ENCODE peak calls at places on chromosome 19, in nine cellular contexts. L is fibroblast of mammary gland, Q is breast epithelium, Y is fibroblast of pulmonary artery, T is colonic mucosa, S is AG09309, K is lung, Z is glutamatergic neuron, P is Calu3. I is an unnamed sample.

GRCh38 chr19:42412661-42413076 is 14.5 kb downstream of the LIPE start:
- DNase-seq in K (no peak), L (no peak), P (no peak), Y (no peak), Q (no peak), Z (no peak), S (no peak), T (no peak), I (no peak)

GRCh38 chr19:4732680-4733114 is 9.1 kb upstream of the DPP9 start:
- DNase-seq in Z (peak), L (peak), P (peak), K (peak), S (no peak), T (peak), Y (peak), Q (no peak), I (peak)

GRCh38 chr19:46126086-46126485 is 1.6 kb upstream of the IGFL3 start:
- DNase-seq in K (no peak), P (no peak), L (peak), S (no peak), Y (no peak), Z (no peak), T (no peak), Q (no peak), I (no peak)

GRCh38 chr19:30675086-30675485 is 302.9 kb downstream of the ZNF536 start:
- DNase-seq in Y (no peak), K (no peak), L (no peak), T (no peak), Q (no peak), S (no peak), Z (no peak), P (no peak), I (no peak)

GRCh38 chr19:30109565-30109964 is 167.5 kb downstream of the URI1 start:
- DNase-seq in Y (no peak), P (no peak), S (no peak), L (no peak), K (no peak), T (no peak), Q (no peak), Z (no peak), I (no peak)

GRCh38 chr19:5038631-5039271 is 69.8 kb downstream of the KDM4B start:
- DNase-seq in Y (peak), P (no peak), K (no peak), T (no peak), Z (no peak), L (peak), S (no peak), Q (no peak), I (peak)

GRCh38 chr19:33273881-33274662 is 28.3 kb downstream of the CEBPA start:
- DNase-seq in Q (peak), T (peak), Z (peak), L (peak), K (peak), Y (peak), S (peak), P (peak), I (no peak)

GRCh38 chr19:57241181-57241580 is 749 bp downstream of the ZNF805 start:
- DNase-seq in Z (no peak), Y (peak), P (no peak), Q (no peak), L (peak), K (no peak), S (no peak), T (no peak), I (peak)

GRCh38 chr19:10744848-10745293 is 27.0 kb downstream of the DNM2 start:
- DNase-seq in P (no peak), Y (no peak), L (no peak), K (no peak), Z (no peak), T (peak), S (no peak), Q (no peak), I (no peak)

GRCh38 chr19:3054972-3055740 is 7.1 kb downstream of the TLE5 start:
- DNase-seq in T (no peak), Z (no peak), Q (no peak), L (no peak), P (peak), K (no peak), Y (no peak), S (no peak), I (no peak)

GRCh38 chr19:32372726-32373613 is 27.6 kb downstream of the ZNF507 start:
- DNase-seq in S (no peak), K (no peak), L (no peak), T (no peak), P (no peak), Y (peak), Z (no peak), Q (no peak), I (no peak)

GRCh38 chr19:13036366-13036976 is 41.2 kb downstream of the NFIX start:
- DNase-seq in Q (peak), L (peak), S (no peak), T (peak), K (peak), Y (peak), Z (no peak), P (peak), I (no peak)

GRCh38 chr19:1672038-1672768 is 19.8 kb upstream of the TCF3 start:
- DNase-seq in Q (no peak), Z (peak), L (peak), P (peak), Y (peak), S (no peak), T (peak), K (no peak), I (peak)

GRCh38 chr19:31270897-31271568 is 78.2 kb downstream of the TSHZ3 start:
- DNase-seq in P (no peak), K (no peak), Q (no peak), Z (no peak), S (peak), L (peak), T (no peak), Y (peak), I (no peak)

GRCh38 chr19:5125797-5126497 is 157.0 kb downstream of the KDM4B start:
- DNase-seq in Q (no peak), K (no peak), L (no peak), S (no peak), Z (no peak), P (no peak), Y (peak), T (no peak), I (no peak)

GRCh38 chr19:3146677-3147100 is 10.9 kb downstream of the GNA15 start:
- DNase-seq in L (no peak), S (no peak), Y (no peak), Q (no peak), K (peak), Z (peak), P (peak), T (peak), I (no peak)

GRCh38 chr19:10086904-10087256 is 763 bp downstream of the SHFL start:
- DNase-seq in T (no peak), Z (no peak), Q (no peak), L (no peak), K (no peak), Y (no peak), S (no peak), P (no peak), I (no peak)

GRCh38 chr19:1241417-1242095 is at the start of gene ATP5F1D:
- DNase-seq in Q (peak), K (peak), T (peak), Z (peak), P (peak), Y (peak), S (peak), L (peak), I (peak)

GRCh38 chr19:45340232-45340898 is at the start of gene KLC3:
- DNase-seq in Q (no peak), T (peak), Y (no peak), Z (no peak), P (peak), L (no peak), S (no peak), K (no peak), I (peak)

DNA sequence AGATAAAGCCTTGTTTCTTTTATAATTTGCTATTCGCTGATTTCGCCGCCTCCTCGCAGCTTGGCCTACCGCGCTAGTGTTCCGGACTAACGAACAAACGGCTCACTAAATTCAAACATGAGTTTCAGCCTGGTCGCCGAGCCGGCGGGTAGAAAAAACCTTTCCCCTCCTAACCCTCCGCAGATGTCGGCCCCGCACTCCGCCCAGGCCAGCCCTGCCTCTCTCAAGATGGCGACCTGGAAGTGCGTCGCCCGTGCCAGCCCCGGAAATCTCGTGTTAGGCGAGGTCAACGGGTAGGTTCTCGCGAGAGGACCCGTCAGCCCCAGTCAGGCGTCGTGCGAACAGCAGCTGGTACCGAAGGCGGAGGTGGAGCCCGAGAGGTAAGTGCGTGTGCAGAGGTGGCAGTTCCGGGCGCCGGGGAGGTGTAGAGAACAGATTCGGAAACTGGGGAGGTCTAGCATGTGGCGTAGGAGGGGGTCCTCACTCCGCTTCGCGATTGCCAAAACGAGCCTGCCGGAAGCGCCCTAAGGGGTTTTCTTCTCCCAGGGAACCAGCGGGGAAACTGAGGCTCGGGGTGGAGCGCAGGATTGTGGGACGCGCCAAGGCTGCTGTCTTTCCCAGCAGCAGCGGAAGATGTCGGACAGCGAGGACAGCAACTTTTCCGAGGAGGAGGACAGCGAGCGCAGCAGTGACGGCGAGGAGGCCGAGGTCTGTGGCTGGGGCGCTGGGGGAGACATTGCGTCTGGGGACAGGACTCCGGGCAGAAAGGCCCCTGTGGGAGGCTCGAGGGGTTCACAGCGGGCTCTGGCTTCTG is at the start of gene SUPT5H:
- DNase-seq in S (peak), T (peak), Z (peak), Q (peak), K (peak), Y (peak), L (peak), P (peak), I (peak)
- TF ChIP-seq CTCF in S (no peak), T (no peak), Z (no peak), Q (peak), K (no peak), Y (no peak), L (no peak), P (no peak), I (no peak)

GRCh38 chr19:35959040-35959967 is 23.1 kb downstream of the LRFN3 start:
- DNase-seq in P (no peak), S (no peak), Z (peak), T (no peak), L (no peak), Y (no peak), K (no peak), Q (no peak), I (peak)
- TF ChIP-seq CTCF in P (no peak), S (peak), Z (peak), T (no peak), L (no peak), Y (no peak), K (no peak), Q (no peak), I (peak)

GRCh38 chr19:6458695-6459355 is 767 bp downstream of the SLC25A23 start:
- DNase-seq in P (peak), Y (no peak), L (no peak), K (no peak), T (peak), Q (no peak), S (no peak), Z (no peak), I (no peak)
- TF ChIP-seq CTCF in P (no peak), Y (no peak), L (no peak), K (no peak), T (no peak), Q (no peak), S (no peak), Z (no peak), I (no peak)

GRCh38 chr19:23436944-23437343 is 41.7 kb upstream of the ZNF91 start:
- DNase-seq in L (peak), Q (no peak), S (no peak), T (no peak), Z (no peak), P (no peak), Y (no peak), K (no peak), I (no peak)
- TF ChIP-seq CTCF in L (peak), Q (no peak), S (peak), T (no peak), Z (no peak), P (peak), Y (peak), K (no peak), I (peak)

GRCh38 chr19:16248380-16249023 is 50.8 kb downstream of the AP1M1 start:
- DNase-seq in S (no peak), T (no peak), P (no peak), K (no peak), Z (no peak), Q (no peak), Y (no peak), L (no peak), I (no peak)

GRCh38 chr19:16247353-16248182 is 49.9 kb downstream of the AP1M1 start:
- DNase-seq in L (peak), K (peak), P (peak), Q (peak), Y (peak), Z (peak), T (peak), S (no peak), I (peak)

GRCh38 chr19:16249826-16250434 is 52.2 kb downstream of the AP1M1 start:
- DNase-seq in T (no peak), P (no peak), S (peak), K (no peak), Z (no peak), L (peak), Y (peak), Q (no peak), I (no peak)

GRCh38 chr19:16244091-16244490 is 46.4 kb downstream of the AP1M1 start:
- DNase-seq in Z (no peak), Y (peak), L (peak), K (no peak), S (no peak), Q (no peak), P (no peak), T (no peak), I (no peak)
- TF ChIP-seq CTCF in Z (no peak), Y (no peak), L (no peak), K (no peak), S (no peak), Q (no peak), P (no peak), T (no peak), I (no peak)

GRCh38 chr19:58519087-58519354 is 589 bp downstream of the ZBTB45 start:
- DNase-seq in Q (peak), P (peak), T (peak), S (peak), Z (peak), K (peak), Y (peak), L (peak), I (peak)

GRCh38 chr19:58516246-58516836 is 3.3 kb downstream of the ZBTB45 start:
- DNase-seq in L (no peak), T (no peak), K (no peak), P (no peak), Q (no peak), S (no peak), Z (no peak), Y (no peak), I (no peak)

GRCh38 chr19:58515259-58515658 is 3.5 kb upstream of the SLC27A5 start:
- DNase-seq in L (no peak), Y (no peak), P (no peak), Q (no peak), K (no peak), S (no peak), T (no peak), Z (no peak), I (no peak)

GRCh38 chr19:58518261-58519086 is 1.1 kb downstream of the ZBTB45 start:
- DNase-seq in K (no peak), S (no peak), Z (no peak), L (no peak), P (peak), Q (no peak), T (peak), Y (no peak), I (no peak)

DNA sequence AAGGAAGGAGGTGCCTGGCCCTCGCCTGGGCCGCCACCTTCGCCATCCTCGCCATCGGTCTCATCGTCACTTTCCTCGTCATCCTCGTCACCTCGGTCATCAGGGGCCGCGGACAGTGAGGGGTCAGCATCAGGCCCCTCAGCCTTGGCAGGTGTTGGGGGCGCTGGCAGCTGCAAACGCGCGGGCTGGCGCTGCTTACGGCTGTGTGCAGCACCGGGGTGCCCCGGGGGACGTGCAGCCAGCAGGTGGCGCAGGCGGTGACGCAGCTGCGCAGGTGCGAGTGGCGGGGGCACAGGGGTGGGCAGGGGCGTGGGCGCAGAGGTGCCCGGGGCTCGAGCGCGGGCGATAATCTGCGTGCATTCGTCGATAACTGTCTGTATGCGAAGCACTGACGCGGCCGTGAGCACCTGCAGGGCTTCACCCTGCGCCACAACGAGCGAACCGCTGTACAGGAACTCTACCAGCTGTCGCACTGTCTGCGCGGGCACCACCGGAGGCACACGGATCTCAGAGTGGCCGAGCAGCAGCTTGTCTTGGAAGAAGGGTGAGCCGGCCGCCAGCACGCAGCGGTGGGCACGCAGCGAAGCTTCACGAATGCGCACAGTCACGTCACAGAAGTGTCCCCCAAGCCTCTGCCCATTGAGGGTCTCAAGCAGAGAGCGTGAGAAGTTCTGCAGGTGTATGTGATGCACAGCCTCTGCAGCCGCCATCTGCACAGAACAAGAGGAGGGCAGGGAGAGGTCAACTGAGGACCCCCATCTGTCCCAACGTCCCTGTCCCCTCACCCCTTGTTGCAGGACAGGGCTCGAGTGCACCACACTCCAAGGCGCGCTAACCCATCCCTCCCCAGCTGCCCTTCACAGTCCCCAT is 2.4 kb downstream of the ZBTB45 start:
- DNase-seq in K (no peak), Z (no peak), T (no peak), Q (no peak), P (no peak), Y (no peak), L (no peak), S (no peak), I (no peak)
- TF ChIP-seq CTCF in K (no peak), Z (no peak), T (no peak), Q (no peak), P (no peak), Y (no peak), L (no peak), S (peak), I (no peak)

GRCh38 chr19:48618278-48618915 is 581 bp downstream of the RPL18 start:
- DNase-seq in L (no peak), S (no peak), Y (no peak), Z (no peak), Q (no peak), P (no peak), K (no peak), T (peak), I (no peak)

GRCh38 chr19:48616491-48617056 is 1.7 kb upstream of the FAM83E start:
- DNase-seq in S (no peak), Q (no peak), P (no peak), Z (no peak), L (no peak), K (no peak), Y (no peak), T (peak), I (no peak)

GRCh38 chr19:48619692-48620565 is 623 bp downstream of the SPHK2 start:
- DNase-seq in S (no peak), Q (no peak), Z (no peak), K (no peak), T (peak), P (no peak), Y (no peak), L (peak), I (no peak)

GRCh38 chr19:48617146-48617937 is 1.6 kb downstream of the RPL18 start:
- DNase-seq in P (no peak), Z (no peak), T (peak), Q (no peak), K (no peak), Y (no peak), L (no peak), S (no peak), I (no peak)

DNA sequence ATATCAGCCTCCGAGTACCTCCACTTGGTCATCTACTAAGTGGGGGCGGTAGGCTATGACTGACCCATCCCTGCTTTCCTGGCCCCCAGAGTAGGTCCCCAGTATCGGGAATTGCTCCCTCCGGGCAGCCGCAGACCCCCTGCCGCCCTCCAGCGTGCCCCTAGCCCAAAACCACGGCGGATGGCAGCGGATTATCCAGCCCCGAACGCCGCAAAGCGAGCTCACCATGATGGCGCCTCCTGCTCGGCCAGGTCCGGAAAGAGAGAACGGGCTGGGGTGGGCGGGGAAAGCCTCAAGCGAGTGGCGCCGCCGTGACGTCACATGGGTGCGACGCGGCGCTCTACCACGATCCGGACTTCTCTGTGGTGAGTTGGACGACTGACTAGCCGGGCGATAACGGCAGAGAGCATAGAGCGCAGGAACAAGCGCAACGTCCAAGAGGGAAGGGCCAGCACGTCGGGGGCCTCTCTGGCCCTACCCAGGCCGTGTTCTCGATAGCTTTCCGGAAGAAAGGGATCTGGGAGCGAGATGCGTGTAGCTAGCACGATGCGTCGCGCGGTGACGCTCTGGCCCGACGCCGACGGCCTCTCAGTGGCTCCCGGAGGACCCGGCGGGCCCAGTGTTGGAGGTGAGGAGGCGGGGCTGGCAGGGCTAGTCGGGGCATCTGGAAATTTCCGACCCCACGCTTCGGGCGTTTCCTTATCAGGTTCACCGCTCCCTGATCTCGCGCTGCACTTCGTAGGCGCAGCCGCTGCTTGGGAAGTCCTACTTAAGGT is at the start of the genes RPL18 and SPHK2:
- DNase-seq in S (peak), K (peak), L (peak), P (peak), Q (peak), Y (peak), T (peak), Z (peak), I (peak)
- TF ChIP-seq CTCF in S (no peak), K (no peak), L (no peak), P (no peak), Q (no peak), Y (no peak), T (no peak), Z (no peak), I (no peak)

DNA sequence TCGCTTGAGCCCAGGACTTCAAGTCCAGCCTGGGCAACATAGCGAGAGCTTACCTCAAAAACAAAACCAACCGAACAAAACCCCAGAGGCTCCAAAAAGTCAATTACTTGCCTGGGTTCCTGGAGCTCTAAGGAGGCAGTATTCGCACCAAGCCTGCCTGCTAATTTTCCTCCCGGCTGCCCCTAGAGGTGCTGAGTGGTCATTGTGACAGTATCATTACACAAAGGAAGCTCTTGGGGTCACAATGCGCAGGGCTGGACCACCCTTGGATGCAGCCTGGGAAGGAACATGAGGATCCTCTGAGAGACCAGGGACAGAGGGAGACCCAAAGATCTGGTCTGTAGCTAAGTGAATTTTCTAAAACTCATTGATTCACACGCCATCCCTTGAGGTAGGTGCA is 8.5 kb upstream of the PEX11G start:
- DNase-seq in Q (no peak), P (peak), Z (peak), L (no peak), T (no peak), S (no peak), Y (no peak), K (no peak), I (peak)
- TF ChIP-seq CTCF in Q (no peak), P (no peak), Z (peak), L (peak), T (peak), S (peak), Y (peak), K (no peak), I (peak)